ENCODE peak calls at places on chromosomes 6 and 20, in four cellular contexts. One of them, this sample, is unnamed.

GRCh38 chr6:3289664-3290055 is 30.9 kb downstream of the PSMG4 start:
- DNase-seq in ascending aorta: no peak
- DNase-seq in fibroblast of lung: no peak
- DNase-seq in astrocyte of the spinal cord: no peak
- DNase-seq in this sample: no peak

GRCh38 chr20:48928832-48929725 is 7.6 kb downstream of the ARFGEF2 start:
- DNase-seq in ascending aorta: peak
- DNase-seq in astrocyte of the spinal cord: peak
- DNase-seq in fibroblast of lung: peak
- DNase-seq in this sample: peak

GRCh38 chr6:157650261-157650640 is 172.8 kb upstream of the SNX9 start:
- DNase-seq in astrocyte of the spinal cord: no peak
- DNase-seq in ascending aorta: no peak
- DNase-seq in fibroblast of lung: no peak
- DNase-seq in this sample: no peak

GRCh38 chr20:58747400-58747672 is 54.7 kb downstream of the NPEPL1 start:
- DNase-seq in ascending aorta: no peak
- DNase-seq in astrocyte of the spinal cord: no peak
- DNase-seq in fibroblast of lung: no peak
- DNase-seq in this sample: no peak

GRCh38 chr20:51695574-51696303 is 72.5 kb downstream of the ATP9A start:
- DNase-seq in astrocyte of the spinal cord: peak
- DNase-seq in ascending aorta: no peak
- DNase-seq in fibroblast of lung: peak
- DNase-seq in this sample: peak

GRCh38 chr20:36852187-36852586 is 23.8 kb upstream of the TLDC2 start:
- DNase-seq in astrocyte of the spinal cord: no peak
- DNase-seq in ascending aorta: peak
- DNase-seq in fibroblast of lung: no peak
- DNase-seq in this sample: no peak

GRCh38 chr6:20212392-20213111 is at the start of gene MBOAT1:
- DNase-seq in ascending aorta: peak
- DNase-seq in fibroblast of lung: peak
- DNase-seq in astrocyte of the spinal cord: peak
- DNase-seq in this sample: peak

GRCh38 chr6:137661601-137662000 is 167.4 kb upstream of the OLIG3 start:
- DNase-seq in astrocyte of the spinal cord: no peak
- DNase-seq in fibroblast of lung: peak
- DNase-seq in ascending aorta: no peak
- DNase-seq in this sample: peak

GRCh38 chr20:13821876-13822275 is 37.0 kb downstream of the NDUFAF5 start:
- DNase-seq in astrocyte of the spinal cord: no peak
- DNase-seq in ascending aorta: no peak
- DNase-seq in fibroblast of lung: peak
- DNase-seq in this sample: peak

GRCh38 chr6:20447157-20447556 is 45.5 kb downstream of the E2F3 start:
- DNase-seq in ascending aorta: no peak
- DNase-seq in astrocyte of the spinal cord: no peak
- DNase-seq in fibroblast of lung: no peak
- DNase-seq in this sample: peak

GRCh38 chr6:49462599-49462926 is 490 bp downstream of the MMUT start:
- DNase-seq in fibroblast of lung: peak
- DNase-seq in astrocyte of the spinal cord: no peak
- DNase-seq in ascending aorta: no peak
- DNase-seq in this sample: no peak

GRCh38 chr6:22582806-22583205 is 13.4 kb downstream of the HDGFL1 start:
- DNase-seq in fibroblast of lung: no peak
- DNase-seq in astrocyte of the spinal cord: no peak
- DNase-seq in ascending aorta: no peak
- DNase-seq in this sample: peak

GRCh38 chr20:47533518-47534062 is 31.9 kb downstream of the NCOA3 start:
- DNase-seq in astrocyte of the spinal cord: no peak
- DNase-seq in fibroblast of lung: no peak
- DNase-seq in ascending aorta: no peak
- DNase-seq in this sample: no peak

GRCh38 chr20:47532002-47532401 is 30.3 kb downstream of the NCOA3 start:
- DNase-seq in ascending aorta: no peak
- DNase-seq in fibroblast of lung: no peak
- DNase-seq in astrocyte of the spinal cord: no peak
- DNase-seq in this sample: no peak

GRCh38 chr20:47535994-47536393 is 34.3 kb downstream of the NCOA3 start:
- DNase-seq in ascending aorta: no peak
- DNase-seq in astrocyte of the spinal cord: no peak
- DNase-seq in fibroblast of lung: no peak
- DNase-seq in this sample: no peak

GRCh38 chr20:47534405-47534804 is 32.7 kb downstream of the NCOA3 start:
- DNase-seq in ascending aorta: no peak
- DNase-seq in fibroblast of lung: no peak
- DNase-seq in astrocyte of the spinal cord: no peak
- DNase-seq in this sample: no peak

GRCh38 chr20:47535088-47535487 is 33.4 kb downstream of the NCOA3 start:
- DNase-seq in ascending aorta: no peak
- DNase-seq in astrocyte of the spinal cord: no peak
- DNase-seq in fibroblast of lung: no peak
- DNase-seq in this sample: no peak
- TF ChIP-seq CTCF in ascending aorta: no peak
- TF ChIP-seq CTCF in astrocyte of the spinal cord: peak
- TF ChIP-seq CTCF in fibroblast of lung: no peak
- TF ChIP-seq CTCF in this sample: peak

DNA sequence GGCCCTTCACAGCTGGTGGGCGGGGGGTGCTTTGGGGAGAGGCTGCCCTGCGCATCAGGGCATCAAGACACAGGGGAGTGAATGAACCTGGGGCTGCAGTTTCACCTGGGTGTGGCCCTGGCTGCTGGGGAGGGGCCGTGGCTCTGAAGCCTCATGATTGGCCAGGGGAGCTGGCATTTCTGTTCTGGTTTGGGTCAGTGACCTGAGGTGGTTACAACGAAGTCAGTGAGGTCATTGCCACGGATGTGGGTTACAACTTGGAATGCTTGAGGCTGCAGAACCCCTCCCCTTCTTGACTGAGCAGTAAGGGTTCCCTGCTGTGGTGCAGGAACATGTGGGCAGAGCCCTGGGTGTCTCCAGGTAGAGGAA is 3.0 kb downstream of the TCEA2 start:
- DNase-seq in astrocyte of the spinal cord: peak
- DNase-seq in ascending aorta: no peak
- DNase-seq in fibroblast of lung: peak
- DNase-seq in this sample: peak
- H3K4me3 ChIP-seq in astrocyte of the spinal cord: no peak
- H3K4me3 ChIP-seq in ascending aorta: no peak
- H3K4me3 ChIP-seq in fibroblast of lung: no peak
- H3K4me3 ChIP-seq in this sample: no peak

GRCh38 chr20:549720-550496 is 6.3 kb upstream of the CSNK2A1 start:
- DNase-seq in astrocyte of the spinal cord: no peak
- DNase-seq in fibroblast of lung: no peak
- DNase-seq in ascending aorta: no peak
- DNase-seq in this sample: no peak
- TF ChIP-seq CTCF in astrocyte of the spinal cord: no peak
- TF ChIP-seq CTCF in fibroblast of lung: no peak
- TF ChIP-seq CTCF in ascending aorta: no peak
- TF ChIP-seq CTCF in this sample: no peak

DNA sequence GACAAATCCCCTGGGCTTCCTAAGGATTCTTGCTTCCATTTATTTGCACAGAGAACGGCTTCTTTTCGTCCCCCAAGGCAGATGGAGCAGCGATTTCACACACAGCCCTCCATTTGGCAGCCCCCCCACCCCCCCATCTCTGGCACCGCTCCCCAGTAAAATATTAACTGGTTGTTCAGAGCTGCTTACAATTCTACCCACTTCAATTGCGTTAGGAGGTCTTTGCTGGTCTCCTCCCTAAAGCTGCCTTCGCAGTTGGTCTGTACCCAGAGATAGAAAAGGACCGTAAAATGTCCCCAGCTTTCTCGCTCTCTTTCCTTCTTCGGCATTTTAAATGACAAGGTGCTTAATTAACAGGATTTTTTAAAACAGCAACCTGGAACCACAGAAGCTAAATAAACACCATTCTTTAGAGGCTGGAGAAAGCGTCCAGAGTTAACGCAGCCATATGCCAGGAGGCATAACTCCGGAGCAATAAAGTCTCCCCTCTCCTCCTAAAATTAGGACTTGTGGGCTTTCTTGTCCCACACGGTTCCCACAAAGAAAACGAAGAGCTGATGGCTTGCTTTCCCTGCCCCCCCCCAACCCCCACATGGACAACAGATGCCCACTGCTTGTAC is 1.7 kb upstream of the ZMYND8 start:
- DNase-seq in ascending aorta: no peak
- DNase-seq in fibroblast of lung: no peak
- DNase-seq in astrocyte of the spinal cord: peak
- DNase-seq in this sample: no peak
- H3K4me3 ChIP-seq in ascending aorta: peak
- H3K4me3 ChIP-seq in fibroblast of lung: no peak
- H3K4me3 ChIP-seq in astrocyte of the spinal cord: no peak
- H3K4me3 ChIP-seq in this sample: peak

GRCh38 chr20:44624743-44625271 is 26.7 kb downstream of the ADA start:
- DNase-seq in astrocyte of the spinal cord: no peak
- DNase-seq in ascending aorta: no peak
- DNase-seq in fibroblast of lung: no peak
- DNase-seq in this sample: no peak
- TF ChIP-seq CTCF in astrocyte of the spinal cord: no peak
- TF ChIP-seq CTCF in ascending aorta: no peak
- TF ChIP-seq CTCF in fibroblast of lung: no peak
- TF ChIP-seq CTCF in this sample: no peak

DNA sequence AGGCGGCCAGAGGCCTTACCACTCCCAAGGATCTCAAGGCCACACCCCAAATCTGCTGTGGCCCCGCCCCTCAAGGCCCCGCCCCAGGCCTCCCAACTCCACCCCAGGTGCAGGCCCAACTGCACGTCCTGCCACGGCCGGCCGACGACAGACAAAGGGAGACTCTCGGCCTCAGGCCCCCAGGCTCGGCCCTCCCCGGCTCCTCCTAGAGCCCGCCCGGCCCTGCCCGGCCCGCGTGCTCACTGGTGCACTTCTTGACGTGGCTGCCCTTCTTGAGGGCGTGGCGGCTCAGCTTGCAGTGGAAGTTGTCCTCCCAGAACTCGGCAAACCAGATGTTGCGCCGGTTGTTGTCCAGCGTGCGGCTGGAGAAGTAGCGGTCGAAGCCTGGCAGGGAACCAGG is 89.6 kb downstream of the GRM4 start:
- DNase-seq in astrocyte of the spinal cord: peak
- DNase-seq in ascending aorta: no peak
- DNase-seq in fibroblast of lung: peak
- DNase-seq in this sample: peak
- H3K4me3 ChIP-seq in astrocyte of the spinal cord: no peak
- H3K4me3 ChIP-seq in ascending aorta: peak
- H3K4me3 ChIP-seq in fibroblast of lung: no peak
- H3K4me3 ChIP-seq in this sample: no peak

DNA sequence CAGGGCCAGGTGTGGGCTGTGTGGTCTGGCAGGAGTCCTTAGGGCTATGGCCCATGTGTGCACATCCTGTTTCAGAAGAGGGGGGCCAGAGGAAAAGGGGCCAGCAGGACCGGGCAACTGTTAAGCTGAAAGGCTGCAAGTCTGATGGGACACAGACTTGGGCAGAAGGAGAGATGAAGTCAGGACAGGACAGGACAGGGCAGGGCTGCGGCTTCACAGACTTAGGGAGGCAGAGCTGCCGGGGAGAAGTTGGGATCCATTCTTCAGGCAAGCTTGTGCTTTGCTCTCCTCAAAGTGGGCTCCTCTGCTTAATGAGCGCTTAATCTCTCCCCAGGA is 28.7 kb downstream of the MOCS1 start:
- DNase-seq in fibroblast of lung: no peak
- DNase-seq in ascending aorta: no peak
- DNase-seq in astrocyte of the spinal cord: no peak
- DNase-seq in this sample: no peak
- TF ChIP-seq CTCF in fibroblast of lung: no peak
- TF ChIP-seq CTCF in ascending aorta: no peak
- TF ChIP-seq CTCF in astrocyte of the spinal cord: no peak
- TF ChIP-seq CTCF in this sample: no peak

DNA sequence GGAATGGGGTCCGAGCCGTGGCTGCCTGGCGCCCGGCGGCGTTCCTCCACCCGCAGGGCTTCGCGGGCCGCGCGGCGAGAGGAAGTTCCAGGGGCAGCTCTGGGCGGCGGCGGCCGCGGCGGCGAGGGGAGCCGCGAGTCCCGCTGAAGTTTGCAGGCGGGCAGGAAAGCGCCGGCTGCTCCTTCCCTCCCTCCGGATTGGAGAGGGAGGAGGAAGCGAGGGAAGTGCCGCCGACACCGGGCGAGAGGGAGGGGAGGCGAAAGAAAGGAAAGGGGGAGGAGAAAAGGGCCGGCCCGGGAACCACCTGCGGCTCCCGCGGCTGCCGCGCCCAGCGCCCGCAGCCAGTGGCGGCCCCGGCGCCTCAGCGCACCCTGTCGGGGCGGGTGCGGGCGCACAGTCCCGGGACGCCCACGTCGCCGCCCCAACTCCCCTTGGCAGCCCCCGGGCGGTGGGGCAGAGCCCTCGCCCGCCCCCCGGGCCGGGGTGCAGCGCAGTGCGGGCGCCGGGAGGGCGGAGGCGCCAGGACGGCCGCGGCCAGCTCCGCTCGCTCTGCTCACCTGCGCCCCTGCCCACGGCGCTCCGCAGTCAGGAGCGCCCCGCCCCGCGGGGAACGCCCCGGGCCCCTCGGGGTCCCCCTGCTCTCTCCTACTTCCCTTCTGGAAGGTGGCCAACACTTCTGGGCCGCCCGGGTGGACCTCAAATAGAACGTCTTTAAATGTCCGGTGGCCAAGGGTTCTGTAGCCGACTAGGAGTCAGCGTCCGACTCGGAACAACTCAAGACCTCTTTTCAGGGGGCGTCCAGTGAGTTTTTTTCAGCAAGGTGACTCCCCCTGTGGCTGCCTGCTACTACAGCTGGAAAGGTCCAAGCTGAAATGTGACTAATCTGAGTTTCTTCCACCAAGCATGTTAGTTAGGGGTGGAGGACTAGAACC is 80.3 kb upstream of the CCDC28A start:
- DNase-seq in fibroblast of lung: peak
- DNase-seq in astrocyte of the spinal cord: peak
- DNase-seq in ascending aorta: peak
- DNase-seq in this sample: peak
- H3K4me3 ChIP-seq in fibroblast of lung: peak
- H3K4me3 ChIP-seq in astrocyte of the spinal cord: peak
- H3K4me3 ChIP-seq in ascending aorta: peak
- H3K4me3 ChIP-seq in this sample: peak